ENCODE peak calls at places on chromosomes 11 and 22, in six cellular contexts. N is brain microvascular endothelial cell, U is DND-41, T is HepG2, D is cardiac muscle cell, L is astrocyte of the spinal cord. K is an unnamed sample.

GRCh38 chr22:35524966-35525686 is 15.5 kb upstream of the RASD2 start:
- DNase-seq in N (no peak), U (no peak), T (no peak), D (no peak), L (no peak), K (no peak)

GRCh38 chr11:70073881-70074371 is 4.2 kb upstream of the ANO1 start:
- DNase-seq in N (peak; percentile 70), U (no peak), T (no peak), D (peak; percentile 51), L (peak; percentile 66), K (no peak)

GRCh38 chr11:61627831-61628753 is 47.2 kb upstream of the SYT7 start:
- DNase-seq in N (peak; percentile 67), U (peak; percentile 20), T (peak; percentile 57), D (peak; percentile 82), L (peak; percentile 52), K (no peak)

GRCh38 chr22:27435839-27436581 is 365.5 kb downstream of the MN1 start:
- DNase-seq in N (peak; percentile 34), U (no peak), T (no peak), D (peak; percentile 86), L (peak; percentile 32), K (no peak)

GRCh38 chr11:35825386-35825785 is 118.5 kb upstream of the LDLRAD3 start:
- DNase-seq in N (no peak), U (no peak), T (no peak), D (no peak), L (no peak), K (peak; percentile 46)

GRCh38 chr11:69234171-69234570 is 59.8 kb upstream of the MYEOV start:
- DNase-seq in N (no peak), U (no peak), T (no peak), D (no peak), L (no peak), K (peak; percentile 75)

GRCh38 chr22:37155971-37156370 is 6.3 kb upstream of the IL2RB start:
- DNase-seq in N (no peak), U (no peak), T (no peak), D (no peak), L (no peak), K (no peak)

GRCh38 chr11:68159665-68160064 is 38.5 kb upstream of the CHKA start:
- DNase-seq in N (no peak), U (no peak), T (no peak), D (no peak), L (no peak), K (no peak)

GRCh38 chr22:33110562-33111163 is 52.5 kb upstream of the SYN3 start:
- DNase-seq in N (no peak), U (no peak), T (no peak), D (no peak), L (no peak), K (no peak)

GRCh38 chr11:109490953-109491733 is 69.2 kb downstream of the C11orf87 start:
- DNase-seq in N (peak; percentile 3), U (no peak), T (no peak), D (peak; percentile 16), L (no peak), K (no peak)

GRCh38 chr11:61769169-61769920 is 16.9 kb downstream of the MYRF start:
- DNase-seq in N (peak; percentile 19), U (no peak), T (peak; percentile 90), D (peak; percentile 76), L (peak; percentile 32), K (no peak)

GRCh38 chr11:113114452-113115027 is 153.3 kb downstream of the NCAM1 start:
- DNase-seq in N (peak; percentile 31), U (peak; percentile 9), T (peak; percentile 3), D (peak; percentile 70), L (peak; percentile 64), K (no peak)

GRCh38 chr11:63535734-63536133 is 874 bp upstream of the PLAAT4 start:
- DNase-seq in N (no peak), U (no peak), T (no peak), D (no peak), L (no peak), K (no peak)

GRCh38 chr11:17473071-17473744 is 3.4 kb downstream of the ABCC8 start:
- DNase-seq in N (peak; percentile 7), U (no peak), T (peak; percentile 68), D (peak; percentile 6), L (no peak), K (no peak)

GRCh38 chr22:22943521-22944267 is 56.1 kb downstream of the IGLL5 start:
- DNase-seq in N (no peak), U (peak; percentile 45), T (no peak), D (no peak), L (no peak), K (peak; percentile 80)

GRCh38 chr11:1333860-1334259 is 24.4 kb upstream of the TOLLIP start:
- DNase-seq in N (no peak), U (no peak), T (no peak), D (no peak), L (no peak), K (no peak)

GRCh38 chr11:19811391-19811790 is 98.8 kb downstream of the NAV2 start:
- DNase-seq in N (no peak), U (no peak), T (no peak), D (no peak), L (no peak), K (no peak)

GRCh38 chr22:43183496-43184263 is 3.3 kb downstream of the TTLL12 start:
- DNase-seq in N (peak; percentile 28), U (no peak), T (peak; percentile 67), D (peak; percentile 75), L (peak; percentile 45), K (no peak)

GRCh38 chr11:15157181-15157580 is 42.5 kb downstream of the INSC start:
- DNase-seq in N (peak; percentile 76), U (no peak), T (no peak), D (peak; percentile 42), L (peak; percentile 89), K (no peak)

GRCh38 chr11:126530416-126530815 is 174.9 kb downstream of the ST3GAL4 start:
- DNase-seq in N (no peak), U (no peak), T (no peak), D (no peak), L (no peak), K (no peak)

GRCh38 chr11:111490496-111490895 is 21.7 kb downstream of the BTG4 start:
- DNase-seq in N (no peak), U (no peak), T (no peak), D (no peak), L (no peak), K (no peak)

GRCh38 chr11:127994736-127995135 is 592.6 kb downstream of the ETS1 start:
- DNase-seq in N (peak; percentile 16), U (no peak), T (no peak), D (peak; percentile 46), L (peak; percentile 64), K (no peak)

GRCh38 chr22:37411655-37412054 is 15.6 kb downstream of the ELFN2 start:
- DNase-seq in N (no peak), U (no peak), T (no peak), D (no peak), L (no peak), K (no peak)

GRCh38 chr22:42939941-42940653 is 74.9 kb downstream of the PACSIN2 start:
- DNase-seq in N (peak; percentile 87), U (no peak), T (peak; percentile 88), D (peak; percentile 77), L (peak; percentile 90), K (no peak)

GRCh38 chr22:46432164-46433068 is 96.9 kb downstream of the TRMU start:
- DNase-seq in N (no peak), U (peak; percentile 33), T (no peak), D (no peak), L (no peak), K (no peak)

GRCh38 chr22:29842740-29843139 is 4.7 kb upstream of the ASCC2 start:
- DNase-seq in N (peak; percentile 96), U (no peak), T (peak; percentile 41), D (peak; percentile 82), L (peak; percentile 86), K (no peak)

GRCh38 chr11:135035282-135035681 is 623.2 kb upstream of the B3GAT1 start:
- DNase-seq in N (no peak), U (no peak), T (no peak), D (no peak), L (no peak), K (no peak)

GRCh38 chr11:135037828-135038227 is 625.8 kb upstream of the B3GAT1 start:
- DNase-seq in N (no peak), U (no peak), T (no peak), D (no peak), L (no peak), K (no peak)

GRCh38 chr11:135036488-135037297 is 624.7 kb upstream of the B3GAT1 start:
- DNase-seq in N (no peak), U (no peak), T (no peak), D (no peak), L (no peak), K (no peak)

DNA sequence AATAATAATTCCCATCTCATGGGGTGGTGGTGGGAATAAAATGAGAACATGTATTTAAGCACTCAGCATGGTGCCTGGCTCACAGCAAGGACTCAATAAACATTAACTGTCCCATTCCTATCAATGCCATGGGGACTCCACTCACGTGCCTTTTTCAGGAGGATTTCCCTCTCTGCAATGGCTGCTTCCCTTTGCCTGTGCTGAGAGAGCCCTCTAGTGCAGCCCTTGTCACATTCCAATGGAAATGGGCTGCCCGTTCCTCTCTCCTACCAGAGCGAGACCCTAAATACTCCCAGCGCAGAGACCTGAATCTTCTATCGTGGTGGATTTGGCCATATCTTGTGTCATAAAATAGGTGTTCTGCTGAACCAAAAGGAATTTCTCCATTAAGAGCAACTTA is 621.5 kb upstream of the B3GAT1 start:
- DNase-seq in N (peak; percentile 20), U (no peak), T (peak; percentile 6), D (peak; percentile 1), L (peak; percentile 1), K (no peak)
- TF ChIP-seq CTCF in N (peak; percentile 59), U (peak; percentile 25), T (peak; percentile 49), D (no peak), L (peak; percentile 38), K (peak; percentile 71)

DNA sequence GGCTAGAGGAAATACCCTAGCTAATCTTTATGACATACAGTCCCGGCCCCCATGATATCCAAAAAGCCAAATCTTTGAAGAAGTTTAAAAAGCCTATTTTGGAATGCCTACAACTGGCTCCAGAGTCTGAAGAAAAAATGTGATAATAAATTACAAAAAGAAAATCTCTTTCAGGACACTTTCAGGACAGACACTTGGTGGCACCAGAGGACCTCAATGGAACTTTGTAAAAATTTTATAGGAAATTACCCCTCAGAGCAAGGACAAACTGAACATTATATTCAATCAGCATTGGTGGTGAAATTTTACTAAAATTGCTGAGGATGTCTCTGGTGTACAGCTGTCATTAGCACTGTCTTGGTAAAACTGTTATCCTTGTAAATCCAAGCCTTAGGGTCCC is 81.0 kb downstream of the CCDC73 start:
- DNase-seq in N (no peak), U (no peak), T (no peak), D (peak; percentile 6), L (peak; percentile 9), K (no peak)
- TF ChIP-seq CTCF in N (peak; percentile 53), U (peak; percentile 54), T (peak; percentile 21), D (peak; percentile 27), L (peak; percentile 43), K (peak; percentile 31)

DNA sequence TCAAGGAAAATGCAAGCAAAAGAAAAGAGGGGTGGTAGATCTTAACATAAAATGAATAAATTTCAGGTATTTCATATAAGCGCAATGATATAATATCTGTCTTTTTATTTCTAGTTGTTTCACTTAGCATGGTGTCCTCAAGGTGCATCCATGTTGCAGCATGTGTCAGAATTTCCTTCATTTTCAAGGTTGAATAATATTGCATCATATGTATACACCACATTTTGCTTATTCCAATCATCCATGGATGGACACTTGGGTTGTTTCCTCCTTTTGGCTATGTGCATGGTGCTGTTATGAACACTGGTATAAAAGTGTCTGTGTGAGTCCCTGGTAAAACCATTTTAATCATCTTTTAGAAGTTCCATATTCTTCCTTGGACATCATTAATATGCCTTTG is 7.0 kb upstream of the KDM4F start:
- DNase-seq in N (no peak), U (no peak), T (no peak), D (no peak), L (no peak), K (no peak)
- TF ChIP-seq CTCF in N (no peak), U (no peak), T (no peak), D (no peak), L (no peak), K (no peak)

GRCh38 chr22:41479671-41480396 is 10.9 kb downstream of the ACO2 start:
- DNase-seq in N (peak; percentile 50), U (no peak), T (no peak), D (peak; percentile 38), L (peak; percentile 92), K (no peak)
- TF ChIP-seq CTCF in N (peak; percentile 32), U (no peak), T (no peak), D (no peak), L (peak; percentile 20), K (no peak)